ENCODE peak calls at places on chromosomes 13 and 19, in nine cellular contexts. M, Y, T, F, G, D, E, I and B are unnamed samples.

GRCh38 chr19:30073152-30074000 is 131.3 kb downstream of the URI1 start:
- DNase-seq in M (no peak), Y (peak), T (no peak), F (no peak), G (no peak), D (no peak), E (no peak), I (no peak), B (no peak)

GRCh38 chr19:57850553-57851017 is 926 bp downstream of the ZNF587 start:
- DNase-seq in M (peak), Y (no peak), T (no peak), F (peak), G (no peak), D (peak), E (no peak), I (peak), B (no peak)

GRCh38 chr13:86282450-86282849 is 483.2 kb upstream of the SLITRK6 start:
- DNase-seq in M (no peak), Y (no peak), T (no peak), F (no peak), G (no peak), D (no peak), E (no peak), I (no peak), B (no peak)

GRCh38 chr19:6611441-6611852 is 20.5 kb upstream of the CD70 start:
- DNase-seq in M (no peak), Y (no peak), T (no peak), F (no peak), G (no peak), D (no peak), E (no peak), I (no peak), B (no peak)

GRCh38 chr19:43101950-43102349 is 19.4 kb upstream of the PSG2 start:
- DNase-seq in M (no peak), Y (no peak), T (no peak), F (no peak), G (no peak), D (no peak), E (no peak), I (no peak), B (no peak)

GRCh38 chr19:17289489-17289888 is 7.8 kb downstream of the ANKLE1 start:
- DNase-seq in M (peak), Y (peak), T (no peak), F (peak), G (no peak), D (peak), E (no peak), I (peak), B (peak)

GRCh38 chr19:47469719-47470118 is 2.0 kb downstream of the SLC8A2 start:
- DNase-seq in M (no peak), Y (peak), T (no peak), F (no peak), G (no peak), D (no peak), E (no peak), I (no peak), B (no peak)

GRCh38 chr13:73781384-73781783 is 352.8 kb downstream of the KLF12 start:
- DNase-seq in M (no peak), Y (no peak), T (no peak), F (no peak), G (no peak), D (no peak), E (no peak), I (no peak), B (no peak)

GRCh38 chr19:3098515-3099346 is 4.6 kb downstream of the GNA11 start:
- DNase-seq in M (peak), Y (peak), T (no peak), F (no peak), G (no peak), D (no peak), E (no peak), I (peak), B (no peak)

GRCh38 chr19:33396701-33397535 is 23.4 kb downstream of the CEBPG start:
- DNase-seq in M (no peak), Y (peak), T (no peak), F (no peak), G (no peak), D (no peak), E (no peak), I (no peak), B (no peak)

GRCh38 chr19:39263912-39264305 is 4.3 kb upstream of the IFNL2 start:
- DNase-seq in M (no peak), Y (no peak), T (no peak), F (no peak), G (no peak), D (no peak), E (no peak), I (no peak), B (no peak)

GRCh38 chr13:49248433-49249002 is 793 bp downstream of the CDADC1 start:
- DNase-seq in M (peak), Y (no peak), T (no peak), F (peak), G (peak), D (no peak), E (no peak), I (peak), B (no peak)

GRCh38 chr19:3985643-3986259 is 488 bp upstream of the EEF2 start:
- DNase-seq in M (no peak), Y (no peak), T (no peak), F (no peak), G (no peak), D (no peak), E (no peak), I (no peak), B (no peak)

GRCh38 chr19:44071824-44072542 is at the start of gene ZNF284:
- DNase-seq in M (peak), Y (peak), T (peak), F (peak), G (peak), D (peak), E (peak), I (peak), B (peak)

GRCh38 chr19:30590596-30591229 is 218.5 kb downstream of the ZNF536 start:
- DNase-seq in M (no peak), Y (no peak), T (no peak), F (no peak), G (peak), D (no peak), E (no peak), I (no peak), B (peak)

GRCh38 chr19:41405776-41406175 is 8.2 kb downstream of the BCKDHA start:
- DNase-seq in M (no peak), Y (no peak), T (no peak), F (no peak), G (no peak), D (no peak), E (no peak), I (no peak), B (no peak)
- H3K27ac ChIP-seq in M (no peak), Y (no peak), T (no peak), F (no peak), G (no peak), D (no peak), E (no peak), I (no peak), B (no peak)

GRCh38 chr13:112058519-112058873 is 8.5 kb upstream of the SOX1 start:
- DNase-seq in M (no peak), Y (no peak), T (no peak), F (no peak), G (no peak), D (no peak), E (no peak), I (no peak), B (no peak)

GRCh38 chr13:112060431-112060830 is 6.5 kb upstream of the SOX1 start:
- DNase-seq in M (no peak), Y (no peak), T (no peak), F (no peak), G (no peak), D (no peak), E (no peak), I (no peak), B (no peak)

GRCh38 chr13:112057736-112058518 is 9.0 kb upstream of the SOX1 start:
- DNase-seq in M (no peak), Y (no peak), T (no peak), F (no peak), G (no peak), D (no peak), E (no peak), I (no peak), B (no peak)

GRCh38 chr13:112059457-112060317 is 7.3 kb upstream of the SOX1 start:
- DNase-seq in M (no peak), Y (no peak), T (no peak), F (no peak), G (no peak), D (no peak), E (no peak), I (no peak), B (no peak)

DNA sequence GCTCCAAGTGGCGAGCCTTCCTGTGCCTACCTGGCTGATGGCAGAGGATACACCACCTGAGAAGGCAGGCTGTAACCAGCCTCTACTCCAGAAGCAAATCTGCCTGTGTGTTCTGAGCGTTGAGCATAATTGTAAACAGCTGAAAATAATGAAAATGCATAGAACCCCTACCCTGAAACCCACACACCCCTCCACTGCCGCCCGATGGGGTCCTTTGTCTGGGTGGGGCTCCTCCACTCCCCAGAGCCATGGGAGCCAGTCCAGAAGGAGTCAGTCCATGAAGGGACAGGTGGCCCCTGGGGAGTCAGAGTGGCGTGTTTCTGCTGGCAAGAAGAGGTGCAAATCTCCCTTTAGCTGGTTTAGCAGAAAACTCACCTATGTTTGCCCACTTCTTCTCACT is 8.0 kb upstream of the SOX1 start:
- DNase-seq in M (no peak), Y (no peak), T (no peak), F (no peak), G (no peak), D (no peak), E (no peak), I (no peak), B (no peak)
- H3K27ac ChIP-seq in M (no peak), Y (no peak), T (no peak), F (no peak), G (no peak), D (no peak), E (no peak), I (no peak), B (no peak)

GRCh38 chr13:28628250-28628649 is 30.7 kb upstream of the POMP start:
- DNase-seq in M (no peak), Y (no peak), T (no peak), F (no peak), G (no peak), D (no peak), E (no peak), I (no peak), B (no peak)
- H3K27ac ChIP-seq in M (no peak), Y (no peak), T (no peak), F (no peak), G (no peak), D (no peak), E (no peak), I (no peak), B (no peak)

DNA sequence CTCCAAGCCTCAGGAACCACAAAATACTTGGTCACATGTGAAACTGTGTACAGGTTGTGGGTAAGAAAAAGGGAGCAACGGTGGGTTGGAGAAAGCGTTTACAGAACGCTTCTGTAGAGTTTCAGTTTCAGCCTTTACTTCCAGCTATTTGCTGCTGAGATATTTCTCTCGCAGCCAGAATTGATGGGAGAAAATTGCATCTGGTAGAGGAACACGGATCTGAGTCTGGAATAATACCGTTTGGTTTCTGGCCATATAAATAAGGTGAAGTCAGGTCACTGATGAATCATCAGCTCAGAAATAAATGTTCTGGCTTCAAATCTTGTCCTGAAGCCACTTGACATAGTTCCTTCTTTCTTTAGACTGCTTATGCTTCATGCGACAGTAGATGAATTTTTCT is 20.3 kb upstream of the RFC3 start:
- DNase-seq in M (no peak), Y (no peak), T (no peak), F (no peak), G (no peak), D (no peak), E (no peak), I (no peak), B (no peak)
- H3K27ac ChIP-seq in M (no peak), Y (peak), T (no peak), F (no peak), G (peak), D (no peak), E (no peak), I (peak), B (no peak)

GRCh38 chr13:46296920-46297319 is 85.2 kb downstream of the LRRC63 start:
- DNase-seq in M (peak), Y (no peak), T (no peak), F (peak), G (no peak), D (no peak), E (no peak), I (no peak), B (no peak)
- H3K27ac ChIP-seq in M (peak), Y (peak), T (peak), F (peak), G (no peak), D (peak), E (peak), I (no peak), B (no peak)

GRCh38 chr13:29021311-29021710 is 201.2 kb downstream of the MTUS2 start:
- DNase-seq in M (no peak), Y (no peak), T (no peak), F (no peak), G (no peak), D (no peak), E (no peak), I (no peak), B (no peak)
- H3K27ac ChIP-seq in M (no peak), Y (no peak), T (no peak), F (no peak), G (no peak), D (no peak), E (no peak), I (no peak), B (no peak)

DNA sequence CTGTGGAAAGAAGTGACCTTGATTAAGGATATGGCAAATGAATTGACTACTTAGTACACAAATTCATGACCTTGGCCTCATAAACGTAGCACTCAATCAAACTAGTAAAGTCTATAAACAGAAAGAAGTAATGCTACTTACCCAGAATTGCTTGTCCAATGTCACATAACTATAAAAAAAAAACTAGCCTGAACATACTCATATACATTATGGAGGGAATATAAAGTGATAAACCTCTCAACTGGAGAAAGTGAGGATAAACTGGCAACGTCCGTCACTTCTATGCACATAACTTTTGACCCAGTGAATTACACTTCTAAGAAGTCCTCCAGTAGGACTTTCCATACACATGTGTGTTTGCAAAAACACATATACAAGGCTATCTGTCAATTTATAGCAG is 7.7 kb upstream of the SERP2 start:
- DNase-seq in M (no peak), Y (no peak), T (no peak), F (no peak), G (no peak), D (no peak), E (no peak), I (no peak), B (no peak)
- H3K27ac ChIP-seq in M (no peak), Y (no peak), T (no peak), F (no peak), G (no peak), D (no peak), E (no peak), I (no peak), B (no peak)

DNA sequence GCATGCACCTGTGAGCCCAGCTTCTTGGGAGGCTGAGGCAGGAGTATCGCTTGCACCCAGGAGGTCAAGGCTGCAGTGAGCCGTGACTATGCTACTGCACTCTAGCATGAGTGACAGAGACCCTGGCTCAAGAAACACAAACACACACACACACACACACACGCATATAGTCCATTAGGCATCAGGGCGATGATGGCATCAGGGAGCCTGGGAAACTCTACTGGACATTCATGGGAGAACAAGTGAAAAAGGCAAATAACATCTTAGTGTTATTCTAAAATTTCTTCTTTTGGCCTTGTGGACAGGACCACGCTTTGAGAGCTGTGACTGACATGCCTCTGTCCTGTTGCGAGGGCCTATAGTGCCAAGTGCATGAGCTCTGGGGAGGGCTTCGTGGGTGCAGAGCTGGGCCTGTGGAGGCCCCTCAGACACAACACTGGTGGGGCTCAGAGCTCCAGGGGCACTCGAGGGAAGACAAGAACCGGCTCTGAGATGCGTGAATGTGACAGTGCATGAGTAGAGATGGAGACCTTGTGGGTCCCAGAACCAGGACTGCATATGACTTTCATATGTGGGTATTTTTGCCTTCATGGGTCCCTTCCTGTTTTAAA is 8.0 kb upstream of the USF2 start:
- DNase-seq in M (no peak), Y (no peak), T (no peak), F (no peak), G (no peak), D (peak), E (no peak), I (no peak), B (no peak)
- H3K27ac ChIP-seq in M (no peak), Y (no peak), T (no peak), F (no peak), G (no peak), D (no peak), E (no peak), I (no peak), B (no peak)

DNA sequence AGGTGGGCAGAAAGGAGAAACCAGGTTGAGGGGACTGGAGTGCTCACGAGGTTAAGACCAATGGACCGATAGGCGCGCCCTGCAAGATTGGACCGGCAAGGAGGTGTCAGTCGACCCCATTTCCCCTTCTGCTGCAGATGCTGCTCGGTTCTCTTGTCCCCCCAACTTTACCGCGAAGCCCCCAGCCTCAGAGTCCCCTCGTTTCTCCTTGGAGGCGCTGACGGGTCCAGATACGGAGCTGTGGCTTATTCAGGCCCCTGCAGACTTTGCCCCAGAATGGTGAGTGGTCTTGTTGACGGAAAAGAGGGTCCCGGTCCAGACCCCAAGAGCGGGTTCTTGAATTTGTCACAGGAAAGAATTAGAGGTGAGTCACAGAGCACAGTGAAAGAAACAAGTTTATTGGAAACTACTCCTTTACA is 522 bp downstream of the POLR1G start:
- DNase-seq in M (no peak), Y (no peak), T (no peak), F (peak), G (no peak), D (no peak), E (no peak), I (no peak), B (no peak)
- H3K27ac ChIP-seq in M (peak), Y (peak), T (no peak), F (no peak), G (no peak), D (peak), E (peak), I (no peak), B (no peak)